ENCODE peak calls at places on chromosomes 4 and X, in nine cellular contexts. Y is activated B cell treated with CpG ODN at 0.5 μM for 24 hours, J is HCEC 1CT, C is M059J, E is MV-4-11, Q is renal cortical epithelial cell, M is upper lobe of right lung, A is amniotic stem cell, T is cerebellum. I is an unnamed sample.

GRCh38 chrX:11758400-11759171 is 549 bp downstream of the MSL3 start:
- DNase-seq in Y (peak), J (peak), C (peak), E (peak), Q (peak), M (peak), A (peak), T (peak), I (peak)

GRCh38 chr4:86961605-86962295 is 26.9 kb downstream of the AFF1 start:
- DNase-seq in Y (no peak), J (no peak), C (peak), E (peak), Q (peak), M (no peak), A (no peak), T (no peak), I (peak)

GRCh38 chrX:110003167-110004156 is 548 bp downstream of the TMEM164 start:
- DNase-seq in Y (no peak), J (peak), C (peak), E (no peak), Q (no peak), M (peak), A (no peak), T (no peak), I (peak)

GRCh38 chrX:116239944-116240391 is 69.4 kb downstream of the AGTR2 start:
- DNase-seq in Y (no peak), J (peak), C (peak), E (peak), Q (peak), M (no peak), A (no peak), T (no peak), I (peak)

GRCh38 chr4:27057662-27058061 is 197.0 kb downstream of the STIM2 start:
- DNase-seq in Y (no peak), J (no peak), C (peak), E (no peak), Q (no peak), M (no peak), A (no peak), T (no peak), I (no peak)

GRCh38 chrX:5829060-5829459 is 399.6 kb downstream of the NLGN4X start:
- DNase-seq in Y (no peak), J (no peak), C (no peak), E (no peak), Q (no peak), M (no peak), A (no peak), T (no peak), I (no peak)

GRCh38 chrX:4936315-4936714 is 1222.9 kb upstream of the PRKX start:
- DNase-seq in Y (no peak), J (no peak), C (no peak), E (peak), Q (no peak), M (no peak), A (no peak), T (no peak), I (no peak)

GRCh38 chr4:41796545-41797210 is 48.2 kb upstream of the PHOX2B start:
- DNase-seq in Y (no peak), J (no peak), C (no peak), E (no peak), Q (peak), M (no peak), A (no peak), T (no peak), I (peak)